ENCODE peak calls at places on chromosomes 2 and 18, in nine cellular contexts. P is activated T-helper 1 cell treated with Interleukin-2 at 50 U/mL for 16 hours; F is T-cell; B is NB4; V is OCI-LY7; S is stimulated activated CD4-positive, alpha-beta T cell treated with anti-CD3 and anti-CD28 coated beads, Interleukin-4, amount 100 ng/mL, for 1 hour; Z is aorta; I is NCI-H2081; Y is A549. J is an unnamed sample.

GRCh38 chr2:100317634-100318033 is 4.7 kb downstream of the LONRF2 start:
- DNase-seq in P (no peak), F (no peak), B (no peak), V (peak; percentile 16), S (no peak), Z (no peak), I (no peak), Y (no peak), J (peak; percentile 13)

GRCh38 chr2:237465515-237466227 is 21.4 kb upstream of the MLPH start:
- DNase-seq in P (no peak), F (no peak), B (peak; percentile 50), V (no peak), S (no peak), Z (peak; percentile 57), I (no peak), Y (no peak), J (no peak)

GRCh38 chr2:207640661-207641060 is 15.5 kb upstream of the METTL21A start:
- DNase-seq in P (no peak), F (no peak), B (no peak), V (no peak), S (no peak), Z (no peak), I (peak; percentile 46), Y (no peak), J (no peak)

GRCh38 chr18:8231316-8231715 is 377.9 kb upstream of the RAB12 start:
- DNase-seq in P (no peak), F (no peak), B (no peak), V (no peak), S (no peak), Z (no peak), I (no peak), Y (no peak), J (no peak)

GRCh38 chr2:28587526-28588230 is 91.8 kb downstream of the PLB1 start:
- DNase-seq in P (no peak), F (no peak), B (no peak), V (no peak), S (no peak), Z (peak; percentile 57), I (no peak), Y (no peak), J (no peak)

GRCh38 chr2:144225077-144225476 is 294.8 kb downstream of the ZEB2 start:
- DNase-seq in P (no peak), F (no peak), B (no peak), V (no peak), S (no peak), Z (no peak), I (no peak), Y (no peak), J (no peak)

GRCh38 chr18:60508108-60508507 is 135.5 kb upstream of the MC4R start:
- DNase-seq in P (no peak), F (no peak), B (no peak), V (no peak), S (no peak), Z (no peak), I (no peak), Y (no peak), J (no peak)

GRCh38 chr2:236679906-236680305 is 110.3 kb downstream of the ACKR3 start:
- DNase-seq in P (no peak), F (no peak), B (no peak), V (no peak), S (no peak), Z (no peak), I (no peak), Y (no peak), J (no peak)

GRCh38 chr2:20600756-20601325 is 50.1 kb downstream of the HS1BP3 start:
- DNase-seq in P (no peak), F (no peak), B (no peak), V (no peak), S (no peak), Z (no peak), I (no peak), Y (no peak), J (no peak)

GRCh38 chr2:183505911-183506310 is 381.7 kb downstream of the NUP35 start:
- DNase-seq in P (no peak), F (no peak), B (peak; percentile 10), V (no peak), S (no peak), Z (no peak), I (no peak), Y (no peak), J (no peak)

GRCh38 chr2:66762761-66763160 is 327.8 kb downstream of the MEIS1 start:
- DNase-seq in P (no peak), F (no peak), B (no peak), V (no peak), S (no peak), Z (no peak), I (no peak), Y (no peak), J (no peak)

GRCh38 chr2:134120160-134120717 is 133.6 kb upstream of the MGAT5 start:
- DNase-seq in P (peak; percentile 18), F (no peak), B (no peak), V (no peak), S (no peak), Z (peak; percentile 78), I (no peak), Y (no peak), J (peak; percentile 65)

GRCh38 chr2:71117064-71117463 is 13.0 kb downstream of the MCEE start:
- DNase-seq in P (no peak), F (no peak), B (no peak), V (no peak), S (no peak), Z (no peak), I (no peak), Y (no peak), J (no peak)

GRCh38 chr2:16046649-16047048 is 106.3 kb downstream of the MYCN start:
- DNase-seq in P (no peak), F (no peak), B (no peak), V (no peak), S (no peak), Z (no peak), I (no peak), Y (no peak), J (no peak)

GRCh38 chr2:30519796-30520195 is 72.8 kb downstream of the LCLAT1 start:
- DNase-seq in P (no peak), F (no peak), B (no peak), V (no peak), S (no peak), Z (no peak), I (no peak), Y (no peak), J (no peak)

GRCh38 chr2:54206596-54206995 is 49.4 kb downstream of the TSPYL6 start:
- DNase-seq in P (no peak), F (no peak), B (peak; percentile 48), V (peak; percentile 49), S (no peak), Z (no peak), I (peak; percentile 91), Y (peak; percentile 45), J (peak; percentile 7)

GRCh38 chr2:66897181-66897580 is 462.3 kb downstream of the MEIS1 start:
- DNase-seq in P (no peak), F (no peak), B (no peak), V (no peak), S (no peak), Z (no peak), I (no peak), Y (no peak), J (no peak)

GRCh38 chr2:18664421-18664820 is 75.1 kb upstream of the NT5C1B start:
- DNase-seq in P (no peak), F (no peak), B (no peak), V (no peak), S (no peak), Z (no peak), I (no peak), Y (no peak), J (no peak)

GRCh38 chr2:220835563-220835962 is 736.5 kb downstream of the EPHA4 start:
- DNase-seq in P (no peak), F (no peak), B (no peak), V (no peak), S (no peak), Z (no peak), I (no peak), Y (no peak), J (no peak)

GRCh38 chr2:237072067-237072931 is 13.4 kb upstream of the COPS8 start:
- DNase-seq in P (peak; percentile 51), F (peak; percentile 61), B (peak; percentile 67), V (peak; percentile 59), S (peak; percentile 73), Z (peak; percentile 91), I (peak; percentile 26), Y (peak; percentile 33), J (peak; percentile 76)

GRCh38 chr2:205906419-205906818 is 179.6 kb downstream of the INO80D start:
- DNase-seq in P (no peak), F (no peak), B (no peak), V (no peak), S (no peak), Z (no peak), I (no peak), Y (no peak), J (no peak)

GRCh38 chr2:214203744-214204289 is 207.0 kb upstream of the VWC2L start:
- DNase-seq in P (no peak), F (no peak), B (peak; percentile 29), V (no peak), S (no peak), Z (no peak), I (no peak), Y (no peak), J (no peak)

GRCh38 chr2:222480497-222480896 is 56.2 kb downstream of the SGPP2 start:
- DNase-seq in P (no peak), F (no peak), B (no peak), V (no peak), S (no peak), Z (no peak), I (no peak), Y (no peak), J (no peak)

GRCh38 chr2:85011098-85011497 is 40.1 kb downstream of the KCMF1 start:
- DNase-seq in P (no peak), F (no peak), B (no peak), V (no peak), S (no peak), Z (no peak), I (no peak), Y (no peak), J (no peak)

GRCh38 chr2:42060718-42061619 is 13.1 kb downstream of the PKDCC start:
- DNase-seq in P (no peak), F (no peak), B (peak; percentile 50), V (no peak), S (no peak), Z (peak; percentile 84), I (no peak), Y (no peak), J (peak; percentile 76)

GRCh38 chr2:190369635-190370034 is 26.2 kb downstream of the INPP1 start:
- DNase-seq in P (no peak), F (no peak), B (no peak), V (no peak), S (no peak), Z (no peak), I (no peak), Y (no peak), J (no peak)

GRCh38 chr2:128421861-128422311 is 103.2 kb upstream of the HS6ST1 start:
- DNase-seq in P (no peak), F (no peak), B (no peak), V (no peak), S (no peak), Z (peak; percentile 65), I (no peak), Y (no peak), J (no peak)

GRCh38 chr2:100237046-100237615 is 85.2 kb downstream of the LONRF2 start:
- DNase-seq in P (no peak), F (no peak), B (no peak), V (no peak), S (no peak), Z (no peak), I (no peak), Y (no peak), J (no peak)

GRCh38 chr2:114346658-114347057 is 95.8 kb upstream of the DPP10 start:
- DNase-seq in P (no peak), F (no peak), B (no peak), V (no peak), S (no peak), Z (no peak), I (no peak), Y (no peak), J (no peak)

GRCh38 chr2:160381425-160381951 is 112.1 kb downstream of the RBMS1 start:
- DNase-seq in P (no peak), F (no peak), B (peak; percentile 78), V (no peak), S (no peak), Z (no peak), I (no peak), Y (no peak), J (no peak)

GRCh38 chr2:206920936-206921335 is 18.4 kb upstream of the CPO start:
- DNase-seq in P (no peak), F (no peak), B (no peak), V (no peak), S (no peak), Z (no peak), I (no peak), Y (no peak), J (no peak)

J was measured in neural progenitor cell.